ENCODE peak calls at places on chromosomes 6 and 20, in five cellular contexts. A is nucleus accumbens; U is OCI-LY7; B is activated naive CD4-positive, alpha-beta T cell treated with anti-CD3 and anti-CD28 coated beads for 36 hours; E is posterior vena cava. F is an unnamed sample.

GRCh38 chr6:157726892-157727628 is 96.0 kb upstream of the SNX9 start:
- DNase-seq in A (no peak), U (no peak), B (no peak), E (peak), F (no peak)

GRCh38 chr6:6665505-6665904 is 77.0 kb downstream of the LY86 start:
- DNase-seq in U (no peak), B (no peak), A (no peak), E (peak), F (no peak)

GRCh38 chr6:148758492-148758891 is 11.7 kb downstream of the UST start:
- DNase-seq in E (no peak), A (peak), B (peak), U (peak), F (no peak)

GRCh38 chr6:106281088-106281487 is 44.5 kb downstream of the ATG5 start:
- DNase-seq in U (no peak), A (no peak), E (no peak), B (no peak), F (no peak)

GRCh38 chr20:38566199-38566598 is 14.8 kb upstream of the ADIG start:
- DNase-seq in U (no peak), A (no peak), B (no peak), E (no peak), F (no peak)

GRCh38 chr20:35954907-35955251 is 577 bp upstream of the SCAND1 start:
- DNase-seq in U (peak), E (no peak), A (no peak), B (peak), F (no peak)

GRCh38 chr20:63079971-63080370 is 73.2 kb upstream of the BHLHE23 start:
- DNase-seq in A (no peak), E (peak), B (no peak), U (no peak), F (no peak)

GRCh38 chr6:113396644-113397201 is 460.4 kb upstream of the MARCKS start:
- DNase-seq in B (no peak), E (no peak), A (no peak), U (no peak), F (no peak)

GRCh38 chr6:1713016-1713600 is 103.4 kb downstream of the FOXC1 start:
- DNase-seq in U (no peak), B (no peak), E (no peak), A (no peak), F (no peak)

GRCh38 chr6:35288834-35289233 is 8.8 kb upstream of the DEF6 start:
- DNase-seq in U (no peak), B (no peak), A (no peak), E (no peak), F (peak)

GRCh38 chr6:87730310-87730709 is 28.3 kb upstream of the AKIRIN2 start:
- DNase-seq in A (no peak), B (peak), U (no peak), E (no peak), F (peak)

GRCh38 chr6:111162504-111162903 is 75.2 kb downstream of the SLC16A10 start:
- DNase-seq in B (no peak), A (no peak), U (peak), E (no peak), F (no peak)

GRCh38 chr20:60126975-60127374 is 168.8 kb downstream of the CDH26 start:
- DNase-seq in E (no peak), U (no peak), A (no peak), B (no peak), F (no peak)

GRCh38 chr6:44104661-44105060 is 22.6 kb downstream of the MRPL14 start:
- DNase-seq in B (no peak), E (peak), A (no peak), U (no peak), F (no peak)

GRCh38 chr6:154485784-154486183 is 24.7 kb downstream of the CNKSR3 start:
- DNase-seq in B (no peak), U (no peak), E (no peak), A (no peak), F (no peak)

GRCh38 chr6:110389689-110390382 is 25.5 kb downstream of the DDO start:
- DNase-seq in U (peak), A (no peak), E (no peak), B (no peak), F (no peak)

GRCh38 chr20:41587523-41587922 is 30.7 kb downstream of the CHD6 start:
- DNase-seq in U (no peak), A (no peak), E (no peak), B (no peak), F (no peak)

GRCh38 chr20:41532935-41533334 is 85.2 kb downstream of the CHD6 start:
- DNase-seq in B (no peak), A (no peak), U (no peak), E (no peak), F (no peak)